ENCODE peak calls at places on chromosomes 12 and 14, in nine cellular contexts. One of them, this sample, is unnamed.

GRCh38 chr12:132556801-132557200 is 53.6 kb downstream of the LRCOL1 start:
- DNase-seq in bronchial epithelial cell: no peak
- DNase-seq in stimulated activated CD4-positive, alpha-beta T cell treated with anti-CD3 and anti-CD28 coated beads, TNF-alpha, amount 100 ng/mL, for 48 hours: no peak
- DNase-seq in tibial artery: no peak
- DNase-seq in HS-27A: no peak
- DNase-seq in thoracic aorta: no peak
- DNase-seq in NCI-H1092: no peak
- DNase-seq in hypothalamus: no peak
- DNase-seq in activated CD4-positive, alpha-beta T cell treated with anti-CD3 and anti-CD28 coated beads for 36 hours: no peak
- DNase-seq in this sample: no peak

GRCh38 chr14:103763730-103764488 is 48.3 kb downstream of the ZFYVE21 start:
- DNase-seq in hypothalamus: no peak
- DNase-seq in bronchial epithelial cell: no peak
- DNase-seq in activated CD4-positive, alpha-beta T cell treated with anti-CD3 and anti-CD28 coated beads for 36 hours: peak
- DNase-seq in tibial artery: no peak
- DNase-seq in HS-27A: no peak
- DNase-seq in NCI-H1092: no peak
- DNase-seq in stimulated activated CD4-positive, alpha-beta T cell treated with anti-CD3 and anti-CD28 coated beads, TNF-alpha, amount 100 ng/mL, for 48 hours: no peak
- DNase-seq in thoracic aorta: no peak
- DNase-seq in this sample: no peak

GRCh38 chr12:112183141-112183581 is 57.8 kb downstream of the TRAFD1 start:
- DNase-seq in activated CD4-positive, alpha-beta T cell treated with anti-CD3 and anti-CD28 coated beads for 36 hours: peak
- DNase-seq in tibial artery: no peak
- DNase-seq in HS-27A: no peak
- DNase-seq in thoracic aorta: no peak
- DNase-seq in NCI-H1092: no peak
- DNase-seq in hypothalamus: peak
- DNase-seq in stimulated activated CD4-positive, alpha-beta T cell treated with anti-CD3 and anti-CD28 coated beads, TNF-alpha, amount 100 ng/mL, for 48 hours: peak
- DNase-seq in bronchial epithelial cell: no peak
- DNase-seq in this sample: no peak

GRCh38 chr12:92085483-92086040 is 60.1 kb downstream of the BTG1 start:
- DNase-seq in HS-27A: no peak
- DNase-seq in bronchial epithelial cell: no peak
- DNase-seq in stimulated activated CD4-positive, alpha-beta T cell treated with anti-CD3 and anti-CD28 coated beads, TNF-alpha, amount 100 ng/mL, for 48 hours: no peak
- DNase-seq in tibial artery: no peak
- DNase-seq in thoracic aorta: no peak
- DNase-seq in NCI-H1092: no peak
- DNase-seq in activated CD4-positive, alpha-beta T cell treated with anti-CD3 and anti-CD28 coated beads for 36 hours: no peak
- DNase-seq in hypothalamus: no peak
- DNase-seq in this sample: no peak

GRCh38 chr14:89007906-89008305 is 183.5 kb downstream of the TTC8 start:
- DNase-seq in NCI-H1092: no peak
- DNase-seq in thoracic aorta: no peak
- DNase-seq in tibial artery: no peak
- DNase-seq in hypothalamus: no peak
- DNase-seq in bronchial epithelial cell: peak
- DNase-seq in stimulated activated CD4-positive, alpha-beta T cell treated with anti-CD3 and anti-CD28 coated beads, TNF-alpha, amount 100 ng/mL, for 48 hours: no peak
- DNase-seq in activated CD4-positive, alpha-beta T cell treated with anti-CD3 and anti-CD28 coated beads for 36 hours: no peak
- DNase-seq in HS-27A: no peak
- DNase-seq in this sample: no peak

GRCh38 chr14:23494223-23494622 is 24.7 kb downstream of the NGDN start:
- DNase-seq in activated CD4-positive, alpha-beta T cell treated with anti-CD3 and anti-CD28 coated beads for 36 hours: no peak
- DNase-seq in stimulated activated CD4-positive, alpha-beta T cell treated with anti-CD3 and anti-CD28 coated beads, TNF-alpha, amount 100 ng/mL, for 48 hours: no peak
- DNase-seq in HS-27A: no peak
- DNase-seq in hypothalamus: no peak
- DNase-seq in thoracic aorta: no peak
- DNase-seq in NCI-H1092: no peak
- DNase-seq in tibial artery: no peak
- DNase-seq in bronchial epithelial cell: no peak
- DNase-seq in this sample: no peak

GRCh38 chr12:122852336-122853275 is 17.3 kb downstream of the HIP1R start:
- DNase-seq in activated CD4-positive, alpha-beta T cell treated with anti-CD3 and anti-CD28 coated beads for 36 hours: no peak
- DNase-seq in NCI-H1092: no peak
- DNase-seq in bronchial epithelial cell: no peak
- DNase-seq in thoracic aorta: no peak
- DNase-seq in hypothalamus: peak
- DNase-seq in HS-27A: no peak
- DNase-seq in tibial artery: no peak
- DNase-seq in stimulated activated CD4-positive, alpha-beta T cell treated with anti-CD3 and anti-CD28 coated beads, TNF-alpha, amount 100 ng/mL, for 48 hours: no peak
- DNase-seq in this sample: no peak

GRCh38 chr12:39755475-39755874 is 135.9 kb upstream of the ABCD2 start:
- DNase-seq in NCI-H1092: no peak
- DNase-seq in HS-27A: no peak
- DNase-seq in activated CD4-positive, alpha-beta T cell treated with anti-CD3 and anti-CD28 coated beads for 36 hours: no peak
- DNase-seq in bronchial epithelial cell: no peak
- DNase-seq in stimulated activated CD4-positive, alpha-beta T cell treated with anti-CD3 and anti-CD28 coated beads, TNF-alpha, amount 100 ng/mL, for 48 hours: no peak
- DNase-seq in hypothalamus: no peak
- DNase-seq in tibial artery: no peak
- DNase-seq in thoracic aorta: no peak
- DNase-seq in this sample: no peak

GRCh38 chr12:119664642-119665041 is 3.3 kb upstream of the PRKAB1 start:
- DNase-seq in thoracic aorta: no peak
- DNase-seq in NCI-H1092: no peak
- DNase-seq in activated CD4-positive, alpha-beta T cell treated with anti-CD3 and anti-CD28 coated beads for 36 hours: no peak
- DNase-seq in tibial artery: no peak
- DNase-seq in hypothalamus: no peak
- DNase-seq in stimulated activated CD4-positive, alpha-beta T cell treated with anti-CD3 and anti-CD28 coated beads, TNF-alpha, amount 100 ng/mL, for 48 hours: no peak
- DNase-seq in HS-27A: no peak
- DNase-seq in bronchial epithelial cell: no peak
- DNase-seq in this sample: no peak

GRCh38 chr12:21428241-21428640 is 9.2 kb upstream of the PYROXD1 start:
- DNase-seq in HS-27A: peak
- DNase-seq in activated CD4-positive, alpha-beta T cell treated with anti-CD3 and anti-CD28 coated beads for 36 hours: no peak
- DNase-seq in bronchial epithelial cell: no peak
- DNase-seq in thoracic aorta: no peak
- DNase-seq in NCI-H1092: no peak
- DNase-seq in stimulated activated CD4-positive, alpha-beta T cell treated with anti-CD3 and anti-CD28 coated beads, TNF-alpha, amount 100 ng/mL, for 48 hours: no peak
- DNase-seq in tibial artery: no peak
- DNase-seq in hypothalamus: no peak
- DNase-seq in this sample: no peak

GRCh38 chr14:23831591-23831990 is 122.0 kb upstream of the DHRS4 start:
- DNase-seq in HS-27A: no peak
- DNase-seq in thoracic aorta: no peak
- DNase-seq in activated CD4-positive, alpha-beta T cell treated with anti-CD3 and anti-CD28 coated beads for 36 hours: peak
- DNase-seq in hypothalamus: no peak
- DNase-seq in NCI-H1092: no peak
- DNase-seq in bronchial epithelial cell: no peak
- DNase-seq in tibial artery: no peak
- DNase-seq in stimulated activated CD4-positive, alpha-beta T cell treated with anti-CD3 and anti-CD28 coated beads, TNF-alpha, amount 100 ng/mL, for 48 hours: no peak
- DNase-seq in this sample: no peak

GRCh38 chr14:61997146-61997545 is 234.9 kb downstream of the SNAPC1 start:
- DNase-seq in hypothalamus: no peak
- DNase-seq in NCI-H1092: no peak
- DNase-seq in activated CD4-positive, alpha-beta T cell treated with anti-CD3 and anti-CD28 coated beads for 36 hours: no peak
- DNase-seq in tibial artery: no peak
- DNase-seq in bronchial epithelial cell: peak
- DNase-seq in thoracic aorta: no peak
- DNase-seq in stimulated activated CD4-positive, alpha-beta T cell treated with anti-CD3 and anti-CD28 coated beads, TNF-alpha, amount 100 ng/mL, for 48 hours: no peak
- DNase-seq in HS-27A: no peak
- DNase-seq in this sample: no peak

GRCh38 chr12:123655420-123655819 is 15.5 kb upstream of the TCTN2 start:
- DNase-seq in tibial artery: no peak
- DNase-seq in thoracic aorta: no peak
- DNase-seq in NCI-H1092: no peak
- DNase-seq in stimulated activated CD4-positive, alpha-beta T cell treated with anti-CD3 and anti-CD28 coated beads, TNF-alpha, amount 100 ng/mL, for 48 hours: no peak
- DNase-seq in bronchial epithelial cell: no peak
- DNase-seq in activated CD4-positive, alpha-beta T cell treated with anti-CD3 and anti-CD28 coated beads for 36 hours: no peak
- DNase-seq in hypothalamus: no peak
- DNase-seq in HS-27A: no peak
- DNase-seq in this sample: no peak

GRCh38 chr14:101284711-101285110 is 276.6 kb upstream of the DIO3 start:
- DNase-seq in NCI-H1092: no peak
- DNase-seq in activated CD4-positive, alpha-beta T cell treated with anti-CD3 and anti-CD28 coated beads for 36 hours: no peak
- DNase-seq in hypothalamus: no peak
- DNase-seq in tibial artery: no peak
- DNase-seq in thoracic aorta: no peak
- DNase-seq in stimulated activated CD4-positive, alpha-beta T cell treated with anti-CD3 and anti-CD28 coated beads, TNF-alpha, amount 100 ng/mL, for 48 hours: no peak
- DNase-seq in bronchial epithelial cell: no peak
- DNase-seq in HS-27A: no peak
- DNase-seq in this sample: no peak

GRCh38 chr12:97267803-97268202 is 194.8 kb upstream of the RMST start:
- DNase-seq in activated CD4-positive, alpha-beta T cell treated with anti-CD3 and anti-CD28 coated beads for 36 hours: no peak
- DNase-seq in hypothalamus: no peak
- DNase-seq in stimulated activated CD4-positive, alpha-beta T cell treated with anti-CD3 and anti-CD28 coated beads, TNF-alpha, amount 100 ng/mL, for 48 hours: no peak
- DNase-seq in NCI-H1092: no peak
- DNase-seq in tibial artery: no peak
- DNase-seq in HS-27A: no peak
- DNase-seq in thoracic aorta: no peak
- DNase-seq in bronchial epithelial cell: no peak
- DNase-seq in this sample: no peak

GRCh38 chr12:57610553-57611115 is 601 bp upstream of the ARHGEF25 start:
- DNase-seq in thoracic aorta: no peak
- DNase-seq in NCI-H1092: no peak
- DNase-seq in tibial artery: peak
- DNase-seq in stimulated activated CD4-positive, alpha-beta T cell treated with anti-CD3 and anti-CD28 coated beads, TNF-alpha, amount 100 ng/mL, for 48 hours: no peak
- DNase-seq in bronchial epithelial cell: no peak
- DNase-seq in activated CD4-positive, alpha-beta T cell treated with anti-CD3 and anti-CD28 coated beads for 36 hours: peak
- DNase-seq in HS-27A: no peak
- DNase-seq in hypothalamus: peak
- DNase-seq in this sample: no peak

GRCh38 chr14:96627811-96628775 is 125.9 kb downstream of the PAPOLA start:
- DNase-seq in NCI-H1092: no peak
- DNase-seq in hypothalamus: no peak
- DNase-seq in activated CD4-positive, alpha-beta T cell treated with anti-CD3 and anti-CD28 coated beads for 36 hours: no peak
- DNase-seq in stimulated activated CD4-positive, alpha-beta T cell treated with anti-CD3 and anti-CD28 coated beads, TNF-alpha, amount 100 ng/mL, for 48 hours: no peak
- DNase-seq in thoracic aorta: no peak
- DNase-seq in HS-27A: no peak
- DNase-seq in tibial artery: no peak
- DNase-seq in bronchial epithelial cell: no peak
- DNase-seq in this sample: no peak

GRCh38 chr12:69475237-69475984 is 5.2 kb downstream of the FRS2 start:
- DNase-seq in NCI-H1092: no peak
- DNase-seq in HS-27A: no peak
- DNase-seq in stimulated activated CD4-positive, alpha-beta T cell treated with anti-CD3 and anti-CD28 coated beads, TNF-alpha, amount 100 ng/mL, for 48 hours: no peak
- DNase-seq in activated CD4-positive, alpha-beta T cell treated with anti-CD3 and anti-CD28 coated beads for 36 hours: no peak
- DNase-seq in hypothalamus: no peak
- DNase-seq in thoracic aorta: no peak
- DNase-seq in bronchial epithelial cell: no peak
- DNase-seq in tibial artery: no peak
- DNase-seq in this sample: no peak

GRCh38 chr12:105204916-105205315 is 31.1 kb downstream of the APPL2 start:
- DNase-seq in tibial artery: no peak
- DNase-seq in NCI-H1092: no peak
- DNase-seq in hypothalamus: no peak
- DNase-seq in activated CD4-positive, alpha-beta T cell treated with anti-CD3 and anti-CD28 coated beads for 36 hours: peak
- DNase-seq in thoracic aorta: no peak
- DNase-seq in HS-27A: no peak
- DNase-seq in bronchial epithelial cell: peak
- DNase-seq in stimulated activated CD4-positive, alpha-beta T cell treated with anti-CD3 and anti-CD28 coated beads, TNF-alpha, amount 100 ng/mL, for 48 hours: peak
- DNase-seq in this sample: no peak

GRCh38 chr12:113292091-113292490 is 42.8 kb downstream of the SLC8B1 start:
- DNase-seq in bronchial epithelial cell: peak
- DNase-seq in NCI-H1092: no peak
- DNase-seq in HS-27A: no peak
- DNase-seq in stimulated activated CD4-positive, alpha-beta T cell treated with anti-CD3 and anti-CD28 coated beads, TNF-alpha, amount 100 ng/mL, for 48 hours: no peak
- DNase-seq in tibial artery: no peak
- DNase-seq in activated CD4-positive, alpha-beta T cell treated with anti-CD3 and anti-CD28 coated beads for 36 hours: no peak
- DNase-seq in hypothalamus: no peak
- DNase-seq in thoracic aorta: no peak
- DNase-seq in this sample: no peak

GRCh38 chr12:24803406-24804245 is 145.3 kb downstream of the BCAT1 start:
- DNase-seq in thoracic aorta: no peak
- DNase-seq in bronchial epithelial cell: no peak
- DNase-seq in HS-27A: no peak
- DNase-seq in tibial artery: no peak
- DNase-seq in hypothalamus: no peak
- DNase-seq in stimulated activated CD4-positive, alpha-beta T cell treated with anti-CD3 and anti-CD28 coated beads, TNF-alpha, amount 100 ng/mL, for 48 hours: no peak
- DNase-seq in NCI-H1092: no peak
- DNase-seq in activated CD4-positive, alpha-beta T cell treated with anti-CD3 and anti-CD28 coated beads for 36 hours: no peak
- DNase-seq in this sample: no peak

GRCh38 chr12:51370667-51371066 is 20.5 kb downstream of the GALNT6 start:
- DNase-seq in tibial artery: no peak
- DNase-seq in stimulated activated CD4-positive, alpha-beta T cell treated with anti-CD3 and anti-CD28 coated beads, TNF-alpha, amount 100 ng/mL, for 48 hours: no peak
- DNase-seq in HS-27A: no peak
- DNase-seq in bronchial epithelial cell: no peak
- DNase-seq in hypothalamus: no peak
- DNase-seq in activated CD4-positive, alpha-beta T cell treated with anti-CD3 and anti-CD28 coated beads for 36 hours: no peak
- DNase-seq in thoracic aorta: no peak
- DNase-seq in NCI-H1092: no peak
- DNase-seq in this sample: no peak

GRCh38 chr12:11877869-11878780 is 192.6 kb upstream of the BCL2L14 start:
- DNase-seq in hypothalamus: no peak
- DNase-seq in bronchial epithelial cell: peak
- DNase-seq in tibial artery: peak
- DNase-seq in HS-27A: peak
- DNase-seq in activated CD4-positive, alpha-beta T cell treated with anti-CD3 and anti-CD28 coated beads for 36 hours: peak
- DNase-seq in stimulated activated CD4-positive, alpha-beta T cell treated with anti-CD3 and anti-CD28 coated beads, TNF-alpha, amount 100 ng/mL, for 48 hours: no peak
- DNase-seq in thoracic aorta: no peak
- DNase-seq in NCI-H1092: no peak
- DNase-seq in this sample: no peak

GRCh38 chr14:71454010-71454409 is 478.2 kb upstream of the RGS6 start:
- DNase-seq in tibial artery: no peak
- DNase-seq in NCI-H1092: no peak
- DNase-seq in hypothalamus: no peak
- DNase-seq in bronchial epithelial cell: no peak
- DNase-seq in stimulated activated CD4-positive, alpha-beta T cell treated with anti-CD3 and anti-CD28 coated beads, TNF-alpha, amount 100 ng/mL, for 48 hours: no peak
- DNase-seq in activated CD4-positive, alpha-beta T cell treated with anti-CD3 and anti-CD28 coated beads for 36 hours: no peak
- DNase-seq in HS-27A: no peak
- DNase-seq in thoracic aorta: no peak
- DNase-seq in this sample: no peak

GRCh38 chr12:68425998-68426397 is 93.8 kb upstream of the MDM1 start:
- DNase-seq in thoracic aorta: no peak
- DNase-seq in HS-27A: no peak
- DNase-seq in stimulated activated CD4-positive, alpha-beta T cell treated with anti-CD3 and anti-CD28 coated beads, TNF-alpha, amount 100 ng/mL, for 48 hours: no peak
- DNase-seq in activated CD4-positive, alpha-beta T cell treated with anti-CD3 and anti-CD28 coated beads for 36 hours: no peak
- DNase-seq in hypothalamus: no peak
- DNase-seq in tibial artery: no peak
- DNase-seq in bronchial epithelial cell: peak
- DNase-seq in NCI-H1092: no peak
- DNase-seq in this sample: no peak

GRCh38 chr12:120119395-120119973 is 2.9 kb upstream of the RAB35 start:
- DNase-seq in hypothalamus: no peak
- DNase-seq in stimulated activated CD4-positive, alpha-beta T cell treated with anti-CD3 and anti-CD28 coated beads, TNF-alpha, amount 100 ng/mL, for 48 hours: peak
- DNase-seq in bronchial epithelial cell: peak
- DNase-seq in HS-27A: no peak
- DNase-seq in NCI-H1092: no peak
- DNase-seq in activated CD4-positive, alpha-beta T cell treated with anti-CD3 and anti-CD28 coated beads for 36 hours: peak
- DNase-seq in thoracic aorta: no peak
- DNase-seq in tibial artery: no peak
- DNase-seq in this sample: no peak

GRCh38 chr14:54730156-54730961 is 163.4 kb downstream of the SAMD4A start:
- DNase-seq in HS-27A: no peak
- DNase-seq in NCI-H1092: no peak
- DNase-seq in activated CD4-positive, alpha-beta T cell treated with anti-CD3 and anti-CD28 coated beads for 36 hours: peak
- DNase-seq in hypothalamus: no peak
- DNase-seq in thoracic aorta: no peak
- DNase-seq in bronchial epithelial cell: peak
- DNase-seq in stimulated activated CD4-positive, alpha-beta T cell treated with anti-CD3 and anti-CD28 coated beads, TNF-alpha, amount 100 ng/mL, for 48 hours: peak
- DNase-seq in tibial artery: no peak
- DNase-seq in this sample: no peak

GRCh38 chr12:50732591-50732990 is 31.3 kb upstream of the ATF1 start:
- DNase-seq in thoracic aorta: no peak
- DNase-seq in NCI-H1092: no peak
- DNase-seq in hypothalamus: no peak
- DNase-seq in bronchial epithelial cell: peak
- DNase-seq in stimulated activated CD4-positive, alpha-beta T cell treated with anti-CD3 and anti-CD28 coated beads, TNF-alpha, amount 100 ng/mL, for 48 hours: no peak
- DNase-seq in tibial artery: no peak
- DNase-seq in HS-27A: peak
- DNase-seq in activated CD4-positive, alpha-beta T cell treated with anti-CD3 and anti-CD28 coated beads for 36 hours: no peak
- DNase-seq in this sample: no peak

GRCh38 chr14:69138189-69138535 is 14.8 kb downstream of the DCAF5 start:
- DNase-seq in tibial artery: no peak
- DNase-seq in stimulated activated CD4-positive, alpha-beta T cell treated with anti-CD3 and anti-CD28 coated beads, TNF-alpha, amount 100 ng/mL, for 48 hours: no peak
- DNase-seq in HS-27A: no peak
- DNase-seq in bronchial epithelial cell: peak
- DNase-seq in NCI-H1092: no peak
- DNase-seq in activated CD4-positive, alpha-beta T cell treated with anti-CD3 and anti-CD28 coated beads for 36 hours: no peak
- DNase-seq in hypothalamus: no peak
- DNase-seq in thoracic aorta: no peak
- DNase-seq in this sample: no peak

GRCh38 chr12:123335490-123335889 is 29.2 kb downstream of the SBNO1 start:
- DNase-seq in bronchial epithelial cell: no peak
- DNase-seq in tibial artery: no peak
- DNase-seq in hypothalamus: no peak
- DNase-seq in thoracic aorta: no peak
- DNase-seq in stimulated activated CD4-positive, alpha-beta T cell treated with anti-CD3 and anti-CD28 coated beads, TNF-alpha, amount 100 ng/mL, for 48 hours: no peak
- DNase-seq in NCI-H1092: no peak
- DNase-seq in HS-27A: no peak
- DNase-seq in activated CD4-positive, alpha-beta T cell treated with anti-CD3 and anti-CD28 coated beads for 36 hours: no peak
- DNase-seq in this sample: no peak

GRCh38 chr12:64675795-64676194 is 65.5 kb downstream of the RASSF3 start:
- DNase-seq in bronchial epithelial cell: peak
- DNase-seq in stimulated activated CD4-positive, alpha-beta T cell treated with anti-CD3 and anti-CD28 coated beads, TNF-alpha, amount 100 ng/mL, for 48 hours: no peak
- DNase-seq in activated CD4-positive, alpha-beta T cell treated with anti-CD3 and anti-CD28 coated beads for 36 hours: peak
- DNase-seq in NCI-H1092: no peak
- DNase-seq in thoracic aorta: peak
- DNase-seq in tibial artery: peak
- DNase-seq in HS-27A: peak
- DNase-seq in hypothalamus: no peak
- DNase-seq in this sample: no peak

This sample was measured in CD14-positive monocyte.